ENCODE peak calls at places on chromosome 14, in four cellular contexts. M, G, Q and R are unnamed samples.

GRCh38 chr14:105283028-105283427 is 17.8 kb downstream of the BRF1 start:
- DNase-seq in G (no peak), Q (no peak), M (no peak), R (no peak)

GRCh38 chr14:39265741-39266588 is 32.2 kb downstream of the MIA2 start:
- DNase-seq in G (no peak), M (no peak), Q (no peak), R (no peak)

GRCh38 chr14:91344107-91344506 is 73.5 kb downstream of the CCDC88C start:
- DNase-seq in M (no peak), G (no peak), Q (no peak), R (no peak)

GRCh38 chr14:73239463-73240241 is 2.3 kb downstream of the PAPLN start:
- DNase-seq in M (no peak), G (no peak), Q (peak), R (no peak)

GRCh38 chr14:93316716-93317115 is 16.1 kb downstream of the BTBD7 start:
- DNase-seq in G (no peak), M (no peak), Q (no peak), R (no peak)

GRCh38 chr14:97107070-97107469 is 309.9 kb downstream of the VRK1 start:
- DNase-seq in M (no peak), Q (no peak), G (no peak), R (no peak)

GRCh38 chr14:101225116-101225728 is 321.7 kb upstream of the RTL1 start:
- DNase-seq in Q (peak), G (no peak), M (no peak), R (no peak)

GRCh38 chr14:64611358-64612020 is 61.7 kb downstream of the PPP1R36 start:
- DNase-seq in Q (no peak), M (no peak), G (no peak), R (no peak)

GRCh38 chr14:64465208-64465821 is at the start of gene AKAP5:
- DNase-seq in M (peak), G (peak), Q (peak), R (peak)

GRCh38 chr14:94770251-94770749 is 387 bp upstream of the GSC start:
- DNase-seq in G (no peak), M (no peak), Q (no peak), R (no peak)

GRCh38 chr14:51684760-51685159 is 33.0 kb downstream of the FRMD6 start:
- DNase-seq in M (no peak), Q (no peak), G (no peak), R (no peak)

GRCh38 chr14:96410119-96410518 is 18.2 kb downstream of the AK7 start:
- DNase-seq in G (no peak), Q (no peak), M (no peak), R (no peak)

GRCh38 chr14:84708865-84709264 is 821.1 kb upstream of the FLRT2 start:
- DNase-seq in M (no peak), G (no peak), Q (no peak), R (no peak)

GRCh38 chr14:101916816-101917412 is 47.5 kb upstream of the DYNC1H1 start:
- DNase-seq in M (no peak), G (no peak), Q (no peak), R (no peak)

GRCh38 chr14:51396222-51396815 is 156.3 kb downstream of the TMX1 start:
- DNase-seq in G (peak), Q (no peak), M (no peak), R (no peak)

GRCh38 chr14:80269338-80269935 is 58.1 kb upstream of the DIO2 start:
- DNase-seq in Q (no peak), M (no peak), G (no peak), R (no peak)

GRCh38 chr14:75254381-75254821 is 24.2 kb upstream of the FOS start:
- DNase-seq in M (peak), G (peak), Q (no peak), R (no peak)

GRCh38 chr14:98167253-98167652 is 1104.7 kb downstream of the BCL11B start:
- DNase-seq in M (no peak), G (no peak), Q (no peak), R (no peak)

GRCh38 chr14:77103954-77104353 is 5.9 kb downstream of the CIPC start:
- DNase-seq in M (no peak), Q (no peak), G (no peak), R (no peak)

GRCh38 chr14:70619708-70620107 is 19.3 kb upstream of the MED6 start:
- DNase-seq in G (no peak), Q (no peak), M (no peak), R (no peak)

GRCh38 chr14:49939884-49940510 is 47.1 kb downstream of the ARF6 start:
- DNase-seq in M (no peak), G (no peak), Q (no peak), R (no peak)

GRCh38 chr14:77139540-77140342 is 1.9 kb downstream of the ZDHHC22 start:
- DNase-seq in Q (no peak), G (peak), M (peak), R (no peak)

GRCh38 chr14:94451826-94452225 is 774 bp downstream of the SERPINA11 start:
- DNase-seq in Q (no peak), M (no peak), G (no peak), R (no peak)

GRCh38 chr14:47676301-47676617 is 854 bp upstream of the MDGA2 start:
- DNase-seq in M (no peak), G (no peak), Q (no peak), R (no peak)
- TF ChIP-seq CTCF in M (no peak), G (no peak), Q (no peak), R (no peak)

DNA sequence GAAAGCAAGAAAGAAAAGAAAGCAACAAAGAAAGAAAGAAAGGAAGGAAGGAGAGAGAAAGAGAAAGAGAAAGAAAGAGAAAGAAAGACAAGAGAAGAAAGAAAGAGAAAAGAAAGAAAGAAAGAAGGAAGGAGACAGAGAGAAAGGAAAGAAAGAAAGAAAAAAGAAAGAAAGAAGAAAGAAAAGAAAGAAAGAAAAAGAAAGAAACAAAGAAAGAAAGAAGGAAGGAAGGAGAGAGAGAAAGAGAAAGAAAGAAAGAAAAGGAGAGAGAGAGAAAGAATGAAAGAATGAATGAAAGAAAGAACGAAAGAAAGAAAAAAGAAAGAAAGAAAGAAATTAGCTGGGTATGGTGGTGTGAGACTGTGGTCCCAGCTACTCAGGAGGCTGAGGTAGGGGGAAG is 400.1 kb upstream of the MDGA2 start:
- DNase-seq in G (no peak), M (no peak), Q (no peak), R (no peak)
- TF ChIP-seq CTCF in G (no peak), M (no peak), Q (no peak), R (no peak)

DNA sequence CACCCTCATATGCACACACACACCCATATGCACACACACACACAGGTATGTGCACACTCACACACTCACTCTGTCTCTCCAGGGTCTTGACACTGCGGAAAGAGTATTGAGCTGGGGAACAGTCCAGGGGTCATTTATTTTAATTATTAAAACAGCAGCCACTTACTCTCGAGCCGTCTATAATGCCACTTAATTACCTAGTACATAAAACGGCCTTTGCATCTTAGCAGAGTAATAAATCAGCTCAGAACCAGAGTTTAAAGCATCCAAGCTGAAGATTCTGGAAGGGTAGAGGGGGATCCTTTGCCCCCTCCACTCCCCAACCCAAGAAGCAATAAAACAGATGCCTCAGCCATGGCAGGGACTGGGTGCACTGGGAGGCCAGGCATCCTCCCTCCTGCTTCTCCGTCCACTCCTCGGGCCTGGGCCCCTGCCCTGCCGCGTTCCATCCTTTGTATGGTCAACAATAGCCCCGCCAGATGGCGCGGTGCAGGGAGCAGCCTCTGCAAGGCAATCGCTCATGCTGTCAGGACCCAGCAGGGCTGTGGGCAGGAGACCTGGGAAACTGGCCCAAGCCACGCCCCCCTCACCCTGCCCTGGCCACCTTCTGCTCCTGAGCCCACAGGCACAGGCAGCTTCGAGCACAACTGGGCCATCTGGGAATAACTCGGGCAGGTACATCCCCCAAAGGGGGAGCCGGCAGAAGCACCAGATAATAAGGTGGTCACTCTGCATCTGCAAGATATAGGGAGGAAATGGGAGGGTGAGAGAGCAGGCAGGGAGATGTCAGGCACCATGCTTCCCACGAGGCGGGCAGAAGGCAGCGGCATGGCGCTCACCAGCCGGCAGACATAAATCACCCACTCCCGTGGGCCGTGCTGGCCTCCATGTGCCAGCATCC is 40.9 kb downstream of the CCDC85C start:
- DNase-seq in Q (peak), G (peak), M (peak), R (no peak)
- TF ChIP-seq CTCF in Q (no peak), G (peak), M (peak), R (no peak)

GRCh38 chr14:61563880-61564622 is 131.3 kb upstream of the HIF1A start:
- DNase-seq in Q (no peak), G (no peak), M (no peak), R (no peak)

GRCh38 chr14:61566537-61567225 is 128.6 kb upstream of the HIF1A start:
- DNase-seq in G (no peak), M (no peak), Q (no peak), R (no peak)

GRCh38 chr14:61565836-61566536 is 129.3 kb upstream of the HIF1A start:
- DNase-seq in Q (no peak), M (no peak), G (no peak), R (no peak)

GRCh38 chr14:61564623-61565091 is 130.7 kb upstream of the HIF1A start:
- DNase-seq in M (no peak), G (peak), Q (no peak), R (no peak)

DNA sequence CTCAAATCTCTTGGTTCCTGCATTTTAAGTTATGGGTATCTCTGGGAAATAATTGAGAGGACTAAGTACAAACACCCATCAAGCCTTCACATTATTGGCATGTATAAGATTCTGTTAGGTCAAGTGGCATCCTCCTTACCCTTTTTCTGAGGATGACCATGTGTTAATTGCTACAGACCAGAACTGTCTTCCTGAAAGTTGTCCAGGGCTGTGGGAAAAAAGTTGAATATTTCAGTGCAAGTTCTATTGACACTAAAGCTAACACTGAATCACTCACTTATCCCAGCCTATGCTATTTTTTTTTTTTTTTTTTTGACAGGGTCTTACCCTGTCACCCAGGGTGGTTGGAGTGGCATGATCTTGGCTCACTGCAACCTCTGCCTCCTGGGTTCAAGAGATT is 130.1 kb upstream of the HIF1A start:
- DNase-seq in M (no peak), G (no peak), Q (no peak), R (no peak)
- TF ChIP-seq CTCF in M (no peak), G (no peak), Q (no peak), R (no peak)